ENCODE peak calls at places on chromosomes 7 and 10, in seven cellular contexts. F is NCI-H748 treated with DMSO at 0.1 percent for 48 hours; L is gastrocnemius medialis; A is HTR-8/SVneo; Y is activated naive CD8-positive, alpha-beta T cell treated with anti-CD3 and anti-CD28 coated beads for 36 hours; W is HT-29; S is activated CD4-positive, alpha-beta T cell treated with anti-CD3 and anti-CD28 coated beads, Interleukin-2, amount 50 U/mL, for 1 hour. T is an unnamed sample.

GRCh38 chr7:127650842-127651555 is 995 bp upstream of the SND1 start:
- DNase-seq in F (no peak), L (peak), A (no peak), Y (peak), W (no peak), S (no peak), T (no peak)

GRCh38 chr10:110498087-110498981 is 627 bp downstream of the DUSP5 start:
- DNase-seq in F (peak), L (no peak), A (no peak), Y (peak), W (peak), S (peak), T (peak)

GRCh38 chr10:82796510-82796909 is 921.5 kb downstream of the NRG3 start:
- DNase-seq in F (no peak), L (no peak), A (no peak), Y (no peak), W (peak), S (no peak), T (no peak)

GRCh38 chr7:79570904-79571303 is 117.4 kb upstream of the MAGI2 start:
- DNase-seq in F (no peak), L (no peak), A (no peak), Y (no peak), W (no peak), S (no peak), T (no peak)

GRCh38 chr7:132381742-132382472 is 194.4 kb downstream of the PLXNA4 start:
- DNase-seq in F (peak), L (no peak), A (no peak), Y (no peak), W (no peak), S (no peak), T (no peak)

GRCh38 chr10:10797467-10797866 is 220.2 kb upstream of the CELF2 start:
- DNase-seq in F (no peak), L (no peak), A (no peak), Y (no peak), W (no peak), S (no peak), T (no peak)

GRCh38 chr10:103491729-103492364 is 1.7 kb upstream of the NEURL1 start:
- DNase-seq in F (no peak), L (no peak), A (peak), Y (no peak), W (peak), S (no peak), T (no peak)

GRCh38 chr10:48364659-48365405 is 58.4 kb downstream of the MAPK8 start:
- DNase-seq in F (peak), L (no peak), A (no peak), Y (no peak), W (peak), S (no peak), T (no peak)

GRCh38 chr10:3728563-3728962 is 56.4 kb downstream of the KLF6 start:
- DNase-seq in F (no peak), L (no peak), A (no peak), Y (no peak), W (no peak), S (no peak), T (no peak)

GRCh38 chr7:7977774-7978173 is 9.2 kb downstream of the GLCCI1 start:
- DNase-seq in F (no peak), L (no peak), A (no peak), Y (no peak), W (no peak), S (no peak), T (no peak)

GRCh38 chr7:102122026-102122425 is 164.6 kb upstream of the SH2B2 start:
- DNase-seq in F (no peak), L (no peak), A (no peak), Y (no peak), W (no peak), S (no peak), T (no peak)